ENCODE peak calls at places on chromosomes 13 and 19, in seven cellular contexts. H, C, K, F, T, U and Y are unnamed samples. For H3K9me3, the result is how much of the 10 kb centered on the place peaks cover.

GRCh38 chr13:60134376-60134775 is 29.4 kb downstream of the DIAPH3 start:
- DNase-seq in C (peak), K (no peak), H (no peak), T (no peak), U (no peak), F (no peak), Y (no peak)

GRCh38 chr19:49318296-49318695 is 6.7 kb downstream of the SLC6A16 start:
- DNase-seq in T (no peak), H (no peak), C (no peak), U (no peak), K (no peak), F (no peak), Y (no peak)

GRCh38 chr13:26742691-26743358 is 17.8 kb downstream of the GPR12 start:
- DNase-seq in H (no peak), F (no peak), K (no peak), T (no peak), U (no peak), C (no peak), Y (no peak)

GRCh38 chr13:112711528-112712265 is 21.9 kb downstream of the ATP11A start:
- DNase-seq in F (peak), U (peak), C (peak), H (peak), K (peak), T (peak), Y (peak)

GRCh38 chr13:31409678-31410356 is 210.0 kb downstream of the B3GLCT start:
- DNase-seq in H (no peak), C (no peak), F (no peak), U (no peak), K (no peak), T (no peak), Y (no peak)

GRCh38 chr13:39370554-39370953 is 232.4 kb downstream of the LHFPL6 start:
- DNase-seq in F (no peak), H (no peak), K (no peak), T (no peak), C (no peak), U (no peak), Y (no peak)

GRCh38 chr13:34346626-34347025 is 528.7 kb downstream of the RFC3 start:
- DNase-seq in H (no peak), C (no peak), K (no peak), T (no peak), U (no peak), F (no peak), Y (no peak)

GRCh38 chr13:75855216-75855615 is 219.1 kb downstream of the LMO7 start:
- DNase-seq in T (no peak), U (no peak), H (no peak), K (no peak), F (no peak), C (no peak), Y (no peak)

GRCh38 chr13:74770361-74770760 is 636.2 kb upstream of the KLF12 start:
- DNase-seq in C (peak), K (no peak), H (no peak), F (no peak), U (no peak), T (no peak), Y (no peak)

GRCh38 chr19:40139533-40140287 is 49.0 kb upstream of the ZNF780A start:
- DNase-seq in C (peak), T (no peak), F (no peak), U (peak), H (no peak), K (peak), Y (no peak)

GRCh38 chr13:74114202-74114601 is 20.0 kb downstream of the KLF12 start:
- DNase-seq in H (no peak), F (no peak), T (no peak), C (no peak), K (no peak), U (no peak), Y (no peak)

GRCh38 chr13:110284809-110285519 is 22.0 kb downstream of the COL4A1 start:
- DNase-seq in K (no peak), H (no peak), T (no peak), C (no peak), F (no peak), U (no peak), Y (no peak)

GRCh38 chr13:50543767-50544166 is 299.7 kb downstream of the DLEU7 start:
- DNase-seq in U (no peak), T (no peak), H (no peak), K (no peak), F (no peak), C (no peak), Y (no peak)

GRCh38 chr13:63433546-63434150 is 2018.0 kb upstream of the PCDH20 start:
- DNase-seq in K (no peak), H (no peak), U (no peak), F (no peak), C (peak), T (no peak), Y (no peak)

GRCh38 chr13:51154029-51154555 is 43.0 kb upstream of the C13orf42 start:
- DNase-seq in U (no peak), C (no peak), T (no peak), H (no peak), F (no peak), K (no peak), Y (no peak)

GRCh38 chr19:11421607-11422098 is 2.5 kb upstream of the RGL3 start:
- DNase-seq in U (no peak), C (peak), T (peak), F (peak), K (no peak), H (no peak), Y (no peak)

GRCh38 chr13:80273717-80274116 is 67.2 kb downstream of the SPRY2 start:
- DNase-seq in T (no peak), K (no peak), H (no peak), F (no peak), C (no peak), U (no peak), Y (no peak)

GRCh38 chr19:46355234-46355990 is 8.5 kb downstream of the PPP5C start:
- DNase-seq in H (no peak), F (no peak), U (no peak), T (no peak), K (no peak), C (peak), Y (no peak)

GRCh38 chr19:7734220-7735203 is 2.6 kb upstream of the CLEC4G start:
- DNase-seq in H (no peak), K (no peak), F (peak), T (no peak), C (no peak), U (peak), Y (no peak)

GRCh38 chr13:73138967-73139491 is 80.2 kb downstream of the KLF5 start:
- DNase-seq in F (no peak), U (no peak), H (no peak), K (no peak), T (no peak), C (no peak), Y (no peak)

GRCh38 chr13:98877466-98877865 is 100.4 kb downstream of the DOCK9 start:
- DNase-seq in F (no peak), H (no peak), T (no peak), C (no peak), U (no peak), K (no peak), Y (no peak)

GRCh38 chr13:65926750-65927171 is 1303.4 kb downstream of the PCDH9 start:
- DNase-seq in K (peak), T (peak), U (no peak), C (peak), F (no peak), H (no peak), Y (no peak)

GRCh38 chr13:37290691-37291090 is 185.2 kb upstream of the CSNK1A1L start:
- DNase-seq in F (no peak), T (no peak), K (no peak), U (no peak), H (no peak), C (no peak), Y (no peak)

GRCh38 chr19:38143847-38144246 is 80.2 kb downstream of the DPF1 start:
- DNase-seq in T (no peak), F (no peak), H (no peak), C (peak), U (no peak), K (no peak), Y (no peak)

GRCh38 chr13:54029226-54029625 is 1000.6 kb downstream of the OLFM4 start:
- DNase-seq in U (no peak), T (peak), H (no peak), F (no peak), K (no peak), C (peak), Y (no peak)

GRCh38 chr19:33399745-33400681 is 26.5 kb downstream of the CEBPG start:
- DNase-seq in T (no peak), K (no peak), F (peak), U (no peak), C (no peak), H (peak), Y (peak)

GRCh38 chr13:40220299-40220935 is 446.0 kb downstream of the FOXO1 start:
- DNase-seq in F (no peak), H (no peak), T (no peak), U (no peak), C (no peak), K (no peak), Y (no peak)

GRCh38 chr13:71830736-71831135 is 36.3 kb downstream of the DACH1 start:
- DNase-seq in C (no peak), U (no peak), H (no peak), K (no peak), F (no peak), T (no peak), Y (no peak)

GRCh38 chr13:114025432-114026127 is 51.7 kb upstream of the C13orf46 start:
- DNase-seq in F (no peak), U (no peak), H (peak), T (no peak), K (no peak), C (no peak), Y (no peak)

GRCh38 chr19:54172764-54173699 is at the start of gene TMC4:
- DNase-seq in F (no peak), K (peak), U (no peak), H (no peak), C (peak), T (no peak), Y (no peak)

GRCh38 chr13:80070024-80070703 is 270.8 kb downstream of the SPRY2 start:
- DNase-seq in K (no peak), F (no peak), C (no peak), H (no peak), T (peak), U (no peak), Y (no peak)

GRCh38 chr19:50311723-50312635 is 17.2 kb downstream of the KCNC3 start:
- DNase-seq in K (no peak), H (no peak), U (no peak), C (peak), T (peak), F (no peak), Y (no peak)

GRCh38 chr19:45049073-45049736 is 10.4 kb downstream of the CLASRP start:
- DNase-seq in C (no peak), F (no peak), T (no peak), U (no peak), H (no peak), K (no peak), Y (peak)

GRCh38 chr19:658916-659839 is 3.8 kb downstream of the RNF126 start:
- DNase-seq in H (no peak), T (no peak), F (peak), K (no peak), C (no peak), U (no peak), Y (no peak)

GRCh38 chr19:28883241-28883693 is 329.7 kb downstream of the UQCRFS1 start:
- DNase-seq in H (no peak), T (no peak), F (no peak), K (no peak), U (peak), C (no peak), Y (peak)

GRCh38 chr13:75410207-75410606 is 71.8 kb downstream of the TBC1D4 start:
- DNase-seq in T (no peak), C (no peak), U (no peak), F (no peak), H (no peak), K (no peak), Y (peak)

GRCh38 chr19:31979362-31979761 is 366.0 kb upstream of the ZNF507 start:
- DNase-seq in F (no peak), H (no peak), K (no peak), T (no peak), U (no peak), C (no peak), Y (no peak)

GRCh38 chr13:108215428-108215827 is at the start of gene LIG4:
- DNase-seq in K (peak), C (peak), U (peak), F (peak), T (peak), H (peak), Y (peak)

GRCh38 chr19:41821003-41821735 is 23.3 kb downstream of the LYPD4 start:
- DNase-seq in U (no peak), T (peak), F (peak), C (peak), K (peak), H (no peak), Y (no peak)

GRCh38 chr19:17312481-17313113 is 3.2 kb downstream of the DDA1 start:
- DNase-seq in H (no peak), C (no peak), U (no peak), T (no peak), K (no peak), F (no peak), Y (no peak)

GRCh38 chr19:17309962-17310461 is 649 bp downstream of the DDA1 start:
- DNase-seq in K (no peak), F (no peak), C (no peak), H (no peak), T (no peak), U (no peak), Y (no peak)

GRCh38 chr19:17314007-17314589 is 4.7 kb downstream of the DDA1 start:
- DNase-seq in F (no peak), T (no peak), U (no peak), C (no peak), K (no peak), H (no peak), Y (no peak)

GRCh38 chr19:17309198-17309961 is at the start of gene DDA1:
- DNase-seq in H (peak), T (peak), C (peak), U (peak), F (peak), K (peak), Y (peak)

GRCh38 chr19:17311455-17312248 is 2.3 kb downstream of the DDA1 start:
- DNase-seq in H (no peak), T (no peak), U (no peak), C (peak), F (no peak), K (no peak), Y (no peak)
- TF ChIP-seq POLR2A in H (no peak), T (no peak), U (no peak), C (no peak), F (no peak), K (no peak), Y (no peak)

DNA sequence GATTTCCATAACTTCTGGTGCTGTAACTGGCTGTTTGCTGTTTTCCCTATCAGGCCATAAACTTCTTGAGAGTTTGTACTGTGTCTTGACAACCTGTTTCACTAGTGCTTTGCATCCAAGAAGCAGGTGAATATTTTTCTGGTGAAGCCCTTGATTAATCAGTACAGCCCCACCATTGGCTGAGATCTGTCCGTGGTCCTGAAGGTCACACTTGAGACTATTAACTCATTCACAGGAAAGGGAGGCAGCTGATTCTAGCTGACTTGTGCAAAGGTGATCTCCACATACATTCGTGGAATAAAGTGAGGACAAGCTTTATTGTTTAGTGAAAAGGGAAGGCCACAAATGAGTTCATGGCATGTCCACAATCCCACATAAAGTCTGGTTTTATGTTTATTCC is 61.4 kb upstream of the ZNF835 start:
- DNase-seq in T (no peak), F (no peak), U (no peak), C (no peak), H (no peak), K (no peak), Y (no peak)
- H3K9me3 ChIP-seq in T (half or more), F (half or more), U (under half), C (under half), H (under half), K (under half), Y (under half)

DNA sequence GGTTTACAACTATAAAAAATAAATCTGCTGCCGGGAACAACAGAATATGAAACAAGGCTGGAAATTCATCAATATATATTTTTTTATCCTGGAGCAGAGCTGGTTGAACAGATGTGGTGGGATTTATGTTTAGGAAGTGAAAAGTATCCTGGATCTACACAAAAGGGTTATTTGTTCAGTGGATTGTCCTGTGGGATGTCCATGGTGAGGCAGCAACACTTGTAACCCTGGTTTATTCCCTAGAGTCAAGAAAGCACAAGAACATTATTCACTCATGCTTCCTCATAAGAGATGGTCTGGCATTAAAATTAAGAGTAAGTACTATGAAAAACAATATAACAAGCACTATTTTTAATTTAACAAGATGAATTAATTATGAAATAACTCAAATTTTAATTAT is 46.0 kb downstream of the PRR20E start:
- DNase-seq in U (no peak), C (no peak), T (no peak), K (no peak), H (no peak), F (no peak), Y (no peak)
- H3K4me3 ChIP-seq in U (no peak), C (no peak), T (no peak), K (no peak), H (no peak), F (no peak), Y (no peak)

GRCh38 chr19:6340493-6341201 is 7.2 kb upstream of the ACER1 start:
- DNase-seq in K (no peak), U (no peak), H (no peak), T (no peak), F (no peak), C (no peak), Y (no peak)
- TF ChIP-seq POLR2A in K (no peak), U (no peak), H (no peak), T (no peak), F (no peak), C (no peak), Y (no peak)

GRCh38 chr19:57712222-57712621 is 3.2 kb upstream of the ZNF154 start:
- DNase-seq in C (no peak), F (no peak), K (no peak), U (no peak), T (no peak), H (no peak), Y (no peak)

GRCh38 chr19:57708641-57709354 is at the start of gene ZNF154:
- DNase-seq in T (peak), F (peak), U (no peak), K (no peak), H (no peak), C (no peak), Y (peak)

GRCh38 chr19:57706346-57706745 is 2.7 kb downstream of the ZNF154 start:
- DNase-seq in K (no peak), T (no peak), C (no peak), H (no peak), F (no peak), U (no peak), Y (no peak)

GRCh38 chr19:57709616-57710015 is 612 bp upstream of the ZNF154 start:
- DNase-seq in K (no peak), U (no peak), T (no peak), C (no peak), F (no peak), H (no peak), Y (no peak)
- H3K9me3 ChIP-seq in K (under half), U (under half), T (under half), C (half or more), F (half or more), H (under half), Y (under half)

DNA sequence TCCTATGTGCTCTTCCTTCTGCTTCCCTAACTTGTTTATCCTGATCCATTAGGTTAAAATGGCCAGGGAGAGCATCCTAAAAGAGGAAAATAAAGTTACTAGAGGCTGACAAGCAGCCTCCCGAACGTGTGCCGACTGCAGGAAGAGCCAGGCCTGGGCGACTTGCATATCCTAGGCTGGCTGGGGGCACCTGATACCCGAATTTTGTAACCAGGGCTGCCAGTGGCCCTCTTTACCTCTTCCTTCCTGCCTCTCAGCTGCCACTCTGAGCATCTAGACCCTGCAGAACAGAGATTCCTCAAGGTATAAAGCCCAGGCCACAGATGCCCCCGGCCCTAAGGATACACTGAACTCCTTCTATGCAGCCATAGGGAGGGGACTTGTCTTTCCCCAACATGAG is 48.5 kb upstream of the KATNAL1 start:
- DNase-seq in F (no peak), U (no peak), K (no peak), C (no peak), T (no peak), H (no peak), Y (no peak)
- H3K4me3 ChIP-seq in F (no peak), U (no peak), K (no peak), C (no peak), T (no peak), H (no peak), Y (no peak)

DNA sequence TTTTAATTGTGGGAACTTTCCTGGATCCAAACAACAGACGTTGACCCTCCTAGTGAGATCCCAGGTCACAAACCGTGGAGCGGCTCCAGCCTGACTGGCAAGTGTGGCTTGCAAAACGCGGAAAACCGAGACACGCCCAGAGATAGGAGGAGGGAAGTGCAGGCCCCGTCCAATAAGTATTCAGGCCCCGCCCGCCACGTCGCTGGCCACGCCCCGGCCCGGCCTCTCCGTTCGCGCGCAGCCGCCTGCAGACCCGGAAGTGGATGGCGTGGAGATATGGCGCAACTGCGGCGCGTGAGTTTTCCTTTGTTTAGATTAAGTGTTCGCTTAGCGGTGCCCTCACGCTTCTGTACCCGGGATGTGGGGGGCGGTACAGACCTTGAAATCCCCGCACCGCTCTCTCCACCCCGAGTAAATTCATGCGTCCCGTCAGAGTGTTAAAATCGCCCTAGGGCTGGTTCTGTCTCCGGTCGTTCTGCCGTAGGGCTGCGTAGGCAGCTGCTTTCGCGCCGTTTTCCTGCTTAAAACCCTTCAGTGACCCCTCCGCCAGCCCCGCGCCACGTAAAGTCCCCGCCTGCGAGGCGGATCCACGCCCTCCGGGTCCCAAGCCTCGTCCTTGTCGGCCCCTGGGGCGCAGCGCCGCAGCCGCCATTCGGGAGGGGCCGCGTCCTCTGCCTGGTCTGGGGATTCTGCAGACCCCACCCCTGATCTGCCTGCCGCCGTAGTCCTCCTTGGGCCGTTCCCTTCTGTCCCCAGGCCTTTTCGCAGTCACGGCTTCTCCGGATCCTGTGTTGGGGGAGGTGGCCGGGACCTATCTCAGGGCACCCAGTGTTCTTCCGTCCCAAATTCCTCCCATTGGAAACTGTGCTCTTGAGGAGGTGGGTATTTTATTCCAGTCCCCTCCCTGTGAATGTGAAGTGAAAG is at the start of gene ZNF766:
- DNase-seq in F (peak), C (peak), U (peak), H (peak), K (peak), T (peak), Y (peak)
- TF ChIP-seq POLR2A in F (peak), C (peak), U (peak), H (peak), K (peak), T (peak), Y (peak)

GRCh38 chr19:19826875-19827274 is 5.3 kb upstream of the ZNF506 start:
- DNase-seq in T (no peak), C (no peak), F (no peak), K (no peak), H (no peak), U (no peak), Y (no peak)
- H3K9me3 ChIP-seq in T (under half), C (under half), F (half or more), K (under half), H (under half), U (under half), Y (under half)

GRCh38 chr13:48317511-48317981 is 14.0 kb downstream of the RB1 start:
- DNase-seq in F (no peak), C (no peak), K (no peak), H (no peak), U (no peak), T (no peak), Y (no peak)
- H3K4me3 ChIP-seq in F (no peak), C (no peak), K (no peak), H (no peak), U (no peak), T (no peak), Y (peak)